ENCODE peak calls at places on chromosomes 5 and 9, in eight cellular contexts. Z is tibial nerve; P is activated T-helper 2 cell treated with anti-CD3 and anti-CD28 coated beads, Interferon-gamma antibody, Interleukin-2, Interleukin-4, amounts not matched to agents 10 μg/mL and 5 μg/mL and 100 μg/mL, durations not matched to agents 14 hours and 24 hours and 36 hours; Q is NK-92 treated with Interleukin-12 subunit alpha and Interleukin-12 subunit beta, amount 100 ng/mL, for 24 hours; B is AG08396; V is amniotic stem cell; X is NCI-H1417; E is activated naive CD4-positive, alpha-beta T cell treated with anti-CD3 and anti-CD28 coated beads for 36 hours. G is an unnamed sample.

GRCh38 chr5:151708126-151708525 is 21.4 kb upstream of the SPARC start:
- DNase-seq in Q (no peak), X (no peak), E (no peak), B (no peak), Z (no peak), V (no peak), P (no peak), G (no peak)

GRCh38 chr5:10301842-10302610 is 5.7 kb downstream of the CMBL start:
- DNase-seq in V (no peak), Z (no peak), Q (no peak), P (no peak), X (no peak), E (no peak), B (peak; percentile 31), G (no peak)

GRCh38 chr9:135971892-135972291 is 10.7 kb upstream of the UBAC1 start:
- DNase-seq in Q (no peak), B (no peak), X (no peak), E (peak; percentile 58), Z (no peak), P (peak; percentile 31), V (no peak), G (peak; percentile 53)

GRCh38 chr9:25681270-25681669 is 3.0 kb upstream of the TUSC1 start:
- DNase-seq in B (peak; percentile 6), P (no peak), Z (no peak), V (peak; percentile 74), X (no peak), E (no peak), Q (no peak), G (no peak)

GRCh38 chr9:23779220-23779619 is 46.8 kb downstream of the ELAVL2 start:
- DNase-seq in E (no peak), V (no peak), X (no peak), B (no peak), Q (no peak), P (no peak), Z (no peak), G (no peak)

GRCh38 chr5:16461026-16461425 is 4.6 kb downstream of the ZNF622 start:
- DNase-seq in V (no peak), P (no peak), X (no peak), Z (no peak), E (no peak), B (no peak), Q (no peak), G (no peak)

GRCh38 chr5:75040973-75041372 is 11.4 kb downstream of the GCNT4 start:
- DNase-seq in V (no peak), X (no peak), B (peak; percentile 27), E (no peak), Q (no peak), Z (no peak), P (no peak), G (no peak)

GRCh38 chr5:128536229-128536860 is 1.7 kb downstream of the FBN2 start:
- DNase-seq in B (no peak), Q (no peak), V (no peak), Z (no peak), P (no peak), X (no peak), E (no peak), G (no peak)

GRCh38 chr5:134438641-134439621 is 27.2 kb upstream of the CDKN2AIPNL start:
- DNase-seq in X (no peak), Z (peak; percentile 78), V (peak; percentile 60), P (no peak), B (peak; percentile 82), E (no peak), Q (no peak), G (no peak)

GRCh38 chr5:160054831-160055230 is 45.9 kb downstream of the TTC1 start:
- DNase-seq in P (no peak), X (no peak), B (peak; percentile 67), V (no peak), Z (no peak), E (no peak), Q (no peak), G (no peak)

GRCh38 chr5:178163772-178164735 is 10.4 kb upstream of the NHP2 start:
- DNase-seq in V (peak; percentile 20), E (peak; percentile 95), P (peak; percentile 83), Q (peak; percentile 67), X (peak; percentile 93), B (peak; percentile 92), Z (peak; percentile 92), G (peak; percentile 92)

GRCh38 chr5:151896041-151896691 is 28.5 kb downstream of the GLRA1 start:
- DNase-seq in Z (no peak), B (peak; percentile 9), Q (no peak), E (no peak), V (no peak), P (no peak), X (peak; percentile 47), G (no peak)

GRCh38 chr5:10288600-10289213 is 19.0 kb downstream of the CMBL start:
- DNase-seq in E (peak; percentile 15), X (peak; percentile 99), Z (peak; percentile 26), Q (no peak), P (no peak), V (no peak), B (no peak), G (peak; percentile 41)

GRCh38 chr5:3307982-3308621 is 287.5 kb upstream of the IRX1 start:
- DNase-seq in P (no peak), B (no peak), V (no peak), X (no peak), E (no peak), Q (no peak), Z (no peak), G (no peak)

GRCh38 chr9:72356019-72356653 is 8.9 kb downstream of the ZFAND5 start:
- DNase-seq in X (no peak), B (no peak), Z (no peak), E (no peak), V (no peak), Q (no peak), P (no peak), G (no peak)

GRCh38 chr9:68678430-68678829 is 26.6 kb upstream of the PIP5K1B start:
- DNase-seq in B (no peak), E (no peak), P (no peak), Z (no peak), V (no peak), X (peak; percentile 33), Q (no peak), G (no peak)

GRCh38 chr9:104686081-104686480 is 8.2 kb upstream of the OR13D1 start:
- DNase-seq in Z (no peak), V (no peak), B (no peak), X (no peak), E (no peak), Q (no peak), P (no peak), G (no peak)

GRCh38 chr5:67643531-67643930 is 446.9 kb upstream of the CD180 start:
- DNase-seq in Z (no peak), B (no peak), Q (no peak), X (no peak), V (peak; percentile 2), E (no peak), P (no peak), G (no peak)